ENCODE peak calls at places on chromosomes 3 and 15, in nine cellular contexts. E is brain microvascular endothelial cell; R is NB4; Z is PC-9; B is B cell; G is CD4-positive, alpha-beta T cell; S is choroid plexus epithelial cell; O is astrocyte of the cerebellum; P is HFFc6. C is an unnamed sample.

GRCh38 chr3:149772861-149773260 is 19.5 kb downstream of the ANKUB1 start:
- DNase-seq in E (no peak), R (no peak), Z (no peak), B (no peak), G (no peak), S (no peak), O (no peak), P (no peak), C (no peak)

GRCh38 chr15:87971076-87971475 is 285.5 kb downstream of the NTRK3 start:
- DNase-seq in E (no peak), R (no peak), Z (no peak), B (no peak), G (no peak), S (no peak), O (no peak), P (no peak), C (no peak)

GRCh38 chr3:12350151-12350813 is 61.4 kb downstream of the PPARG start:
- DNase-seq in E (no peak), R (peak), Z (no peak), B (no peak), G (no peak), S (peak), O (no peak), P (no peak), C (no peak)

GRCh38 chr3:147333098-147333497 is 73.2 kb downstream of the ZIC4 start:
- DNase-seq in E (no peak), R (no peak), Z (no peak), B (no peak), G (no peak), S (no peak), O (no peak), P (no peak), C (no peak)

GRCh38 chr3:27576171-27576570 is 92.0 kb upstream of the SLC4A7 start:
- DNase-seq in E (no peak), R (no peak), Z (no peak), B (no peak), G (no peak), S (no peak), O (no peak), P (no peak), C (no peak)

GRCh38 chr15:28006116-28006911 is 92.8 kb downstream of the OCA2 start:
- DNase-seq in E (no peak), R (no peak), Z (no peak), B (no peak), G (no peak), S (no peak), O (no peak), P (no peak), C (no peak)

GRCh38 chr3:100047455-100048141 is 66.7 kb downstream of the FILIP1L start:
- DNase-seq in E (peak), R (peak), Z (peak), B (peak), G (no peak), S (peak), O (no peak), P (peak), C (peak)

GRCh38 chr15:60758961-60759729 is 280.2 kb upstream of the ICE2 start:
- DNase-seq in E (peak), R (no peak), Z (no peak), B (no peak), G (no peak), S (peak), O (peak), P (peak), C (no peak)

GRCh38 chr3:184761120-184761841 is 49.4 kb upstream of the MAGEF1 start:
- DNase-seq in E (peak), R (no peak), Z (no peak), B (no peak), G (no peak), S (peak), O (no peak), P (no peak), C (no peak)

GRCh38 chr3:125398952-125399351 is 23.8 kb upstream of the ZNF148 start:
- DNase-seq in E (no peak), R (no peak), Z (peak), B (no peak), G (no peak), S (no peak), O (no peak), P (no peak), C (no peak)

GRCh38 chr3:149638401-149639092 is 19.3 kb downstream of the WWTR1 start:
- DNase-seq in E (no peak), R (no peak), Z (no peak), B (no peak), G (no peak), S (peak), O (no peak), P (peak), C (peak)

GRCh38 chr15:50907866-50908208 is 646 bp upstream of the AP4E1 start:
- DNase-seq in E (no peak), R (peak), Z (peak), B (peak), G (peak), S (peak), O (no peak), P (peak), C (no peak)

GRCh38 chr3:149401215-149401925 is 23.9 kb upstream of the TM4SF1 start:
- DNase-seq in E (peak), R (no peak), Z (peak), B (no peak), G (no peak), S (peak), O (no peak), P (peak), C (no peak)

GRCh38 chr15:41734079-41734478 is 40.2 kb upstream of the MAPKBP1 start:
- DNase-seq in E (no peak), R (no peak), Z (no peak), B (no peak), G (no peak), S (peak), O (no peak), P (peak), C (no peak)

GRCh38 chr3:175346573-175347356 is 487.6 kb downstream of the NAALADL2 start:
- DNase-seq in E (peak), R (no peak), Z (peak), B (no peak), G (no peak), S (peak), O (peak), P (peak), C (no peak)

GRCh38 chr15:59751552-59752413 is 62.7 kb upstream of the BNIP2 start:
- DNase-seq in E (no peak), R (peak), Z (peak), B (no peak), G (peak), S (peak), O (no peak), P (no peak), C (no peak)

GRCh38 chr3:97515076-97515475 is 249.5 kb upstream of the ARL6 start:
- DNase-seq in E (no peak), R (no peak), Z (no peak), B (no peak), G (no peak), S (no peak), O (no peak), P (no peak), C (no peak)

GRCh38 chr3:37777835-37778234 is 83.8 kb upstream of the CTDSPL start:
- DNase-seq in E (no peak), R (no peak), Z (no peak), B (no peak), G (no peak), S (no peak), O (no peak), P (no peak), C (no peak)

GRCh38 chr3:54557538-54558419 is 370.1 kb downstream of the LRTM1 start:
- DNase-seq in E (no peak), R (no peak), Z (no peak), B (no peak), G (no peak), S (no peak), O (no peak), P (no peak), C (no peak)

GRCh38 chr3:172707967-172708366 is 2.9 kb downstream of the NCEH1 start:
- DNase-seq in E (peak), R (no peak), Z (no peak), B (no peak), G (no peak), S (peak), O (no peak), P (peak), C (no peak)

GRCh38 chr15:92123848-92124631 is 269.6 kb upstream of the ST8SIA2 start:
- DNase-seq in E (no peak), R (no peak), Z (no peak), B (no peak), G (no peak), S (no peak), O (no peak), P (no peak), C (no peak)

GRCh38 chr3:133137042-133137393 is 98.8 kb downstream of the TMEM108 start:
- DNase-seq in E (no peak), R (no peak), Z (no peak), B (no peak), G (no peak), S (no peak), O (no peak), P (no peak), C (no peak)

GRCh38 chr3:154089416-154090115 is 31.6 kb upstream of the ARHGEF26 start:
- DNase-seq in E (no peak), R (no peak), Z (peak), B (no peak), G (no peak), S (no peak), O (no peak), P (no peak), C (no peak)

GRCh38 chr15:67174864-67175573 is 79.4 kb downstream of the AAGAB start:
- DNase-seq in E (no peak), R (no peak), Z (peak), B (no peak), G (no peak), S (no peak), O (no peak), P (no peak), C (no peak)

GRCh38 chr3:135989247-135989646 is 23.7 kb downstream of the PPP2R3A start:
- DNase-seq in E (no peak), R (no peak), Z (no peak), B (no peak), G (no peak), S (no peak), O (peak), P (peak), C (no peak)

GRCh38 chr3:112979244-112979832 is 4.4 kb upstream of the CD200R1 start:
- DNase-seq in E (no peak), R (peak), Z (no peak), B (no peak), G (no peak), S (peak), O (peak), P (peak), C (no peak)

GRCh38 chr3:24646790-24647189 is 152.1 kb upstream of the THRB start:
- DNase-seq in E (no peak), R (no peak), Z (no peak), B (no peak), G (no peak), S (peak), O (no peak), P (no peak), C (no peak)

GRCh38 chr3:145531548-145531947 is 629.4 kb downstream of the PLOD2 start:
- DNase-seq in E (no peak), R (no peak), Z (no peak), B (no peak), G (no peak), S (no peak), O (no peak), P (no peak), C (no peak)

GRCh38 chr3:129122697-129123055 is 1.1 kb upstream of the RAB43 start:
- DNase-seq in E (no peak), R (peak), Z (no peak), B (no peak), G (no peak), S (peak), O (no peak), P (no peak), C (no peak)

GRCh38 chr3:64191822-64192221 is 33.4 kb downstream of the PRICKLE2 start:
- DNase-seq in E (no peak), R (no peak), Z (no peak), B (no peak), G (no peak), S (no peak), O (no peak), P (no peak), C (no peak)

GRCh38 chr3:179513867-179514266 is 48.9 kb upstream of the ACTL6A start:
- DNase-seq in E (peak), R (no peak), Z (no peak), B (no peak), G (no peak), S (peak), O (no peak), P (peak), C (no peak)

GRCh38 chr3:78497692-78498091 is 1270.1 kb downstream of the ROBO1 start:
- DNase-seq in E (no peak), R (no peak), Z (no peak), B (no peak), G (no peak), S (peak), O (no peak), P (no peak), C (no peak)

GRCh38 chr15:69400850-69401249 is 13.3 kb upstream of the KIF23 start:
- DNase-seq in E (no peak), R (no peak), Z (no peak), B (no peak), G (no peak), S (no peak), O (no peak), P (no peak), C (no peak)

GRCh38 chr15:68820205-68820588 is 498 bp downstream of the ANP32A start:
- DNase-seq in E (peak), R (peak), Z (peak), B (peak), G (peak), S (no peak), O (no peak), P (no peak), C (peak)

GRCh38 chr3:43190682-43191081 is 84.8 kb upstream of the POMGNT2 start:
- DNase-seq in E (peak), R (no peak), Z (no peak), B (no peak), G (no peak), S (peak), O (no peak), P (peak), C (no peak)

GRCh38 chr3:18739098-18739431 is 313.9 kb upstream of the SATB1 start:
- DNase-seq in E (no peak), R (peak), Z (no peak), B (no peak), G (no peak), S (no peak), O (no peak), P (no peak), C (no peak)

GRCh38 chr3:32577621-32578556 is 7.2 kb upstream of the DYNC1LI1 start:
- DNase-seq in E (no peak), R (peak), Z (no peak), B (peak), G (no peak), S (peak), O (no peak), P (peak), C (no peak)

GRCh38 chr15:99983894-99984293 is 250.7 kb upstream of the LYSMD4 start:
- DNase-seq in E (no peak), R (no peak), Z (no peak), B (no peak), G (no peak), S (peak), O (no peak), P (no peak), C (peak)

GRCh38 chr15:77476999-77477398 is 56.3 kb downstream of the HMG20A start:
- DNase-seq in E (no peak), R (no peak), Z (no peak), B (no peak), G (no peak), S (peak), O (no peak), P (no peak), C (no peak)

GRCh38 chr3:70431906-70432305 is 119.5 kb upstream of the MDFIC2 start:
- DNase-seq in E (peak), R (no peak), Z (no peak), B (no peak), G (no peak), S (peak), O (no peak), P (no peak), C (no peak)

GRCh38 chr3:9946112-9947024 is 5.8 kb downstream of the PRRT3 start:
- DNase-seq in E (peak), R (peak), Z (peak), B (peak), G (peak), S (peak), O (peak), P (peak), C (peak)
- TF ChIP-seq CTCF in E (peak), R (peak), Z (peak), B (peak), G (peak), S (peak), O (peak), P (peak), C (peak)

GRCh38 chr3:8501388-8502131 is at the start of gene LMCD1:
- DNase-seq in E (peak), R (no peak), Z (peak), B (peak), G (peak), S (peak), O (peak), P (peak), C (peak)
- TF ChIP-seq CTCF in E (peak), R (no peak), Z (no peak), B (no peak), G (no peak), S (peak), O (peak), P (peak), C (no peak)

GRCh38 chr3:41482134-41482533 is 282.8 kb downstream of the CTNNB1 start:
- DNase-seq in E (no peak), R (no peak), Z (no peak), B (no peak), G (no peak), S (no peak), O (no peak), P (no peak), C (no peak)

GRCh38 chr3:41488501-41488900 is 289.2 kb downstream of the CTNNB1 start:
- DNase-seq in E (no peak), R (no peak), Z (no peak), B (no peak), G (no peak), S (no peak), O (no peak), P (no peak), C (no peak)

GRCh38 chr3:41489205-41489604 is 289.9 kb downstream of the CTNNB1 start:
- DNase-seq in E (no peak), R (no peak), Z (no peak), B (no peak), G (no peak), S (no peak), O (no peak), P (no peak), C (no peak)

GRCh38 chr3:41490360-41490759 is 291.1 kb downstream of the CTNNB1 start:
- DNase-seq in E (no peak), R (no peak), Z (no peak), B (no peak), G (no peak), S (no peak), O (no peak), P (no peak), C (no peak)

DNA sequence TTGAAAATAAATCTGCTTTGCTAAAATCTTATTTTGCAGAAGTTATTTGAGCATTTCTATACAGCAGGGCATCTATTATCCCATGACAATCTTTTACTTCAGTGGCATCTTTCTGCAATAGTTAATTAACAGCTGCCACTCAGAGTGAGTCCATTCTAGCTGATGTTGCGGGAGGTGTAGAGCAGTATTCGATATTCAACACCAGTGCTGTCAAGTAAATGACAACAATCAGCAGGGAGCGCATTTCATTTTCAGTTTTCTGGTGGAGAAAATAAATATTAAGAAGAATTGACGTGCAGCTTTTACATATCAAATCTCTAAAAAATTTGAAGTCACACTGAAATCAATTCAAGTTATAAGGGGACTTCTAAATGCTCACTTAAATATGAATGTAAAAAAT is 286.2 kb downstream of the CTNNB1 start:
- DNase-seq in E (no peak), R (no peak), Z (no peak), B (no peak), G (no peak), S (no peak), O (no peak), P (no peak), C (no peak)
- TF ChIP-seq CTCF in E (no peak), R (no peak), Z (no peak), B (no peak), G (no peak), S (no peak), O (no peak), P (no peak), C (no peak)

GRCh38 chr15:43524254-43524847 is 6.9 kb downstream of the MAP1A start:
- DNase-seq in E (no peak), R (no peak), Z (no peak), B (peak), G (no peak), S (no peak), O (no peak), P (no peak), C (no peak)
- TF ChIP-seq CTCF in E (no peak), R (no peak), Z (no peak), B (no peak), G (no peak), S (no peak), O (no peak), P (no peak), C (no peak)

GRCh38 chr3:186236357-186237020 is 125.5 kb downstream of the DGKG start:
- DNase-seq in E (peak), R (no peak), Z (no peak), B (no peak), G (no peak), S (peak), O (no peak), P (no peak), C (no peak)

GRCh38 chr3:186237915-186238314 is 124.1 kb downstream of the DGKG start:
- DNase-seq in E (no peak), R (no peak), Z (no peak), B (no peak), G (no peak), S (no peak), O (no peak), P (no peak), C (no peak)

GRCh38 chr3:186241910-186242821 is 119.9 kb downstream of the DGKG start:
- DNase-seq in E (peak), R (peak), Z (peak), B (no peak), G (no peak), S (peak), O (peak), P (peak), C (peak)

GRCh38 chr3:186235554-186235953 is 126.5 kb downstream of the DGKG start:
- DNase-seq in E (no peak), R (no peak), Z (no peak), B (no peak), G (no peak), S (no peak), O (no peak), P (no peak), C (no peak)

DNA sequence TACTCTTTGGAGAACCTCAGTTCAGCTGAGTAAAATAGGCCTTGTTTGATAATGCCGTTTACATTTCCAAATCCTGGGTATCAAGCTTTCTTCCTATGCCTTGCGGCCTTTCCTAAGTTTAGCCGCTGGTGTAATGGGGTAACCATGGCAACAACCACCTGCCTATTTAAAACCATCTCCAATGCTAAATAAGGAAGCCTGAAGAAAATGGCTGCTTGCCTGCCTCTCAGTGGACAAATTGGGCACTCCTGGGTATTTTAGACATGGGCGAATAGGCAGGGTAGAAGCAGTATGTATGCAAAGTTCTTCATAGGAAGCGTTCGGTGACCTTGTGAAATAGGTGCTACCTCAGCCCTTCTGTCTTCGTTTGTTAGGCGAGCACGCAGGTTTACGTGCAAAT is 122.7 kb downstream of the DGKG start:
- DNase-seq in E (no peak), R (peak), Z (no peak), B (no peak), G (no peak), S (no peak), O (no peak), P (no peak), C (no peak)
- TF ChIP-seq CTCF in E (no peak), R (peak), Z (no peak), B (no peak), G (no peak), S (peak), O (no peak), P (peak), C (no peak)